ENCODE peak calls at places on chromosomes 4 and X, in eight cellular contexts. One of them, this sample, is unnamed.

GRCh38 chrX:101617211-101618191 is at the start of gene ARMCX6:
- DNase-seq in Panc1: peak
- DNase-seq in tibial artery: peak
- DNase-seq in cardiac muscle cell: peak
- DNase-seq in OCI-LY7: peak
- DNase-seq in bronchial epithelial cell: peak
- DNase-seq in fibroblast of lung: peak
- DNase-seq in fibroblast of mammary gland: peak
- DNase-seq in this sample: peak

GRCh38 chr4:3470244-3471097 is 7.4 kb downstream of the DOK7 start:
- DNase-seq in Panc1: no peak
- DNase-seq in tibial artery: no peak
- DNase-seq in cardiac muscle cell: peak
- DNase-seq in OCI-LY7: no peak
- DNase-seq in bronchial epithelial cell: peak
- DNase-seq in fibroblast of lung: peak
- DNase-seq in fibroblast of mammary gland: peak
- DNase-seq in this sample: peak

GRCh38 chr4:51895158-51895557 is 52.2 kb downstream of the DCUN1D4 start:
- DNase-seq in Panc1: no peak
- DNase-seq in tibial artery: no peak
- DNase-seq in cardiac muscle cell: no peak
- DNase-seq in OCI-LY7: no peak
- DNase-seq in bronchial epithelial cell: no peak
- DNase-seq in fibroblast of lung: no peak
- DNase-seq in fibroblast of mammary gland: no peak
- DNase-seq in this sample: no peak

GRCh38 chrX:13750204-13750603 is 15.7 kb downstream of the OFD1 start:
- DNase-seq in Panc1: no peak
- DNase-seq in tibial artery: no peak
- DNase-seq in cardiac muscle cell: peak
- DNase-seq in OCI-LY7: peak
- DNase-seq in bronchial epithelial cell: peak
- DNase-seq in fibroblast of lung: peak
- DNase-seq in fibroblast of mammary gland: peak
- DNase-seq in this sample: no peak

GRCh38 chr4:92101609-92102231 is 202.0 kb upstream of the GRID2 start:
- DNase-seq in Panc1: no peak
- DNase-seq in tibial artery: no peak
- DNase-seq in cardiac muscle cell: peak
- DNase-seq in OCI-LY7: no peak
- DNase-seq in bronchial epithelial cell: peak
- DNase-seq in fibroblast of lung: peak
- DNase-seq in fibroblast of mammary gland: peak
- DNase-seq in this sample: no peak

GRCh38 chr4:3387943-3388348 is 53.8 kb upstream of the HGFAC start:
- DNase-seq in Panc1: no peak
- DNase-seq in tibial artery: peak
- DNase-seq in cardiac muscle cell: peak
- DNase-seq in OCI-LY7: no peak
- DNase-seq in bronchial epithelial cell: peak
- DNase-seq in fibroblast of lung: peak
- DNase-seq in fibroblast of mammary gland: peak
- DNase-seq in this sample: peak

GRCh38 chrX:81201692-81202412 is at the start of the genes HMGN5 and SH3BGRL:
- DNase-seq in Panc1: peak
- DNase-seq in tibial artery: peak
- DNase-seq in cardiac muscle cell: peak
- DNase-seq in OCI-LY7: peak
- DNase-seq in bronchial epithelial cell: peak
- DNase-seq in fibroblast of lung: peak
- DNase-seq in fibroblast of mammary gland: peak
- DNase-seq in this sample: peak

GRCh38 chr4:137367608-137368007 is 164.7 kb downstream of the PCDH18 start:
- DNase-seq in Panc1: no peak
- DNase-seq in tibial artery: no peak
- DNase-seq in cardiac muscle cell: peak
- DNase-seq in OCI-LY7: no peak
- DNase-seq in bronchial epithelial cell: peak
- DNase-seq in fibroblast of lung: peak
- DNase-seq in fibroblast of mammary gland: peak
- DNase-seq in this sample: peak

GRCh38 chr4:57037982-57038604 is 59.4 kb downstream of the POLR2B start:
- DNase-seq in Panc1: no peak
- DNase-seq in tibial artery: peak
- DNase-seq in cardiac muscle cell: peak
- DNase-seq in OCI-LY7: peak
- DNase-seq in bronchial epithelial cell: no peak
- DNase-seq in fibroblast of lung: no peak
- DNase-seq in fibroblast of mammary gland: peak
- DNase-seq in this sample: no peak

GRCh38 chr4:95505149-95505548 is 43.6 kb downstream of the UNC5C start:
- DNase-seq in Panc1: no peak
- DNase-seq in tibial artery: no peak
- DNase-seq in cardiac muscle cell: peak
- DNase-seq in OCI-LY7: no peak
- DNase-seq in bronchial epithelial cell: no peak
- DNase-seq in fibroblast of lung: peak
- DNase-seq in fibroblast of mammary gland: peak
- DNase-seq in this sample: no peak

GRCh38 chr4:26609398-26609797 is 25.5 kb downstream of the TBC1D19 start:
- DNase-seq in Panc1: no peak
- DNase-seq in tibial artery: no peak
- DNase-seq in cardiac muscle cell: no peak
- DNase-seq in OCI-LY7: no peak
- DNase-seq in bronchial epithelial cell: no peak
- DNase-seq in fibroblast of lung: no peak
- DNase-seq in fibroblast of mammary gland: no peak
- DNase-seq in this sample: no peak

GRCh38 chr4:73676881-73677323 is 56.7 kb upstream of the RASSF6 start:
- DNase-seq in Panc1: no peak
- DNase-seq in tibial artery: no peak
- DNase-seq in cardiac muscle cell: peak
- DNase-seq in OCI-LY7: peak
- DNase-seq in bronchial epithelial cell: peak
- DNase-seq in fibroblast of lung: peak
- DNase-seq in fibroblast of mammary gland: peak
- DNase-seq in this sample: no peak

GRCh38 chr4:183154701-183155391 is 55.8 kb downstream of the WWC2 start:
- DNase-seq in Panc1: no peak
- DNase-seq in tibial artery: no peak
- DNase-seq in cardiac muscle cell: no peak
- DNase-seq in OCI-LY7: no peak
- DNase-seq in bronchial epithelial cell: no peak
- DNase-seq in fibroblast of lung: peak
- DNase-seq in fibroblast of mammary gland: no peak
- DNase-seq in this sample: no peak

GRCh38 chr4:168868044-168868855 is 141.8 kb downstream of the CBR4 start:
- DNase-seq in Panc1: no peak
- DNase-seq in tibial artery: no peak
- DNase-seq in cardiac muscle cell: peak
- DNase-seq in OCI-LY7: no peak
- DNase-seq in bronchial epithelial cell: peak
- DNase-seq in fibroblast of lung: peak
- DNase-seq in fibroblast of mammary gland: peak
- DNase-seq in this sample: peak

GRCh38 chr4:3248178-3248480 is 830 bp upstream of the MSANTD1 start:
- DNase-seq in Panc1: no peak
- DNase-seq in tibial artery: no peak
- DNase-seq in cardiac muscle cell: no peak
- DNase-seq in OCI-LY7: no peak
- DNase-seq in bronchial epithelial cell: no peak
- DNase-seq in fibroblast of lung: no peak
- DNase-seq in fibroblast of mammary gland: no peak
- DNase-seq in this sample: no peak

GRCh38 chr4:1582227-1582626 is 101.9 kb downstream of the FAM53A start:
- DNase-seq in Panc1: no peak
- DNase-seq in tibial artery: no peak
- DNase-seq in cardiac muscle cell: no peak
- DNase-seq in OCI-LY7: no peak
- DNase-seq in bronchial epithelial cell: no peak
- DNase-seq in fibroblast of lung: no peak
- DNase-seq in fibroblast of mammary gland: no peak
- DNase-seq in this sample: no peak

GRCh38 chrX:131763674-131764073 is 219.8 kb downstream of the OR13H1 start:
- DNase-seq in Panc1: peak
- DNase-seq in tibial artery: no peak
- DNase-seq in cardiac muscle cell: no peak
- DNase-seq in OCI-LY7: peak
- DNase-seq in bronchial epithelial cell: no peak
- DNase-seq in fibroblast of lung: peak
- DNase-seq in fibroblast of mammary gland: peak
- DNase-seq in this sample: no peak

GRCh38 chr4:1962980-1963379 is 45.8 kb downstream of the NELFA start:
- DNase-seq in Panc1: no peak
- DNase-seq in tibial artery: no peak
- DNase-seq in cardiac muscle cell: no peak
- DNase-seq in OCI-LY7: no peak
- DNase-seq in bronchial epithelial cell: no peak
- DNase-seq in fibroblast of lung: no peak
- DNase-seq in fibroblast of mammary gland: no peak
- DNase-seq in this sample: no peak

GRCh38 chr4:113756005-113756410 is 5.5 kb downstream of the CAMK2D start:
- DNase-seq in Panc1: no peak
- DNase-seq in tibial artery: no peak
- DNase-seq in cardiac muscle cell: peak
- DNase-seq in OCI-LY7: peak
- DNase-seq in bronchial epithelial cell: peak
- DNase-seq in fibroblast of lung: peak
- DNase-seq in fibroblast of mammary gland: peak
- DNase-seq in this sample: peak

GRCh38 chrX:68710870-68711576 is 63.6 kb downstream of the STARD8 start:
- DNase-seq in Panc1: no peak
- DNase-seq in tibial artery: peak
- DNase-seq in cardiac muscle cell: peak
- DNase-seq in OCI-LY7: peak
- DNase-seq in bronchial epithelial cell: peak
- DNase-seq in fibroblast of lung: peak
- DNase-seq in fibroblast of mammary gland: peak
- DNase-seq in this sample: no peak

GRCh38 chr4:3489451-3489962 is 26.4 kb downstream of the DOK7 start:
- DNase-seq in Panc1: no peak
- DNase-seq in tibial artery: no peak
- DNase-seq in cardiac muscle cell: no peak
- DNase-seq in OCI-LY7: no peak
- DNase-seq in bronchial epithelial cell: no peak
- DNase-seq in fibroblast of lung: no peak
- DNase-seq in fibroblast of mammary gland: no peak
- DNase-seq in this sample: no peak

GRCh38 chr4:125681240-125681639 is 366.5 kb downstream of the FAT4 start:
- DNase-seq in Panc1: no peak
- DNase-seq in tibial artery: no peak
- DNase-seq in cardiac muscle cell: no peak
- DNase-seq in OCI-LY7: no peak
- DNase-seq in bronchial epithelial cell: no peak
- DNase-seq in fibroblast of lung: no peak
- DNase-seq in fibroblast of mammary gland: no peak
- DNase-seq in this sample: no peak

GRCh38 chr4:85734446-85734845 is 259.5 kb downstream of the ARHGAP24 start:
- DNase-seq in Panc1: no peak
- DNase-seq in tibial artery: no peak
- DNase-seq in cardiac muscle cell: peak
- DNase-seq in OCI-LY7: no peak
- DNase-seq in bronchial epithelial cell: peak
- DNase-seq in fibroblast of lung: peak
- DNase-seq in fibroblast of mammary gland: peak
- DNase-seq in this sample: no peak

GRCh38 chrX:154350429-154351182 is 23.8 kb downstream of the FLNA start:
- DNase-seq in Panc1: no peak
- DNase-seq in tibial artery: no peak
- DNase-seq in cardiac muscle cell: peak
- DNase-seq in OCI-LY7: no peak
- DNase-seq in bronchial epithelial cell: no peak
- DNase-seq in fibroblast of lung: no peak
- DNase-seq in fibroblast of mammary gland: no peak
- DNase-seq in this sample: no peak

GRCh38 chrX:103562801-103563200 is 22.5 kb upstream of the TCEAL4 start:
- DNase-seq in Panc1: no peak
- DNase-seq in tibial artery: no peak
- DNase-seq in cardiac muscle cell: no peak
- DNase-seq in OCI-LY7: no peak
- DNase-seq in bronchial epithelial cell: peak
- DNase-seq in fibroblast of lung: no peak
- DNase-seq in fibroblast of mammary gland: peak
- DNase-seq in this sample: no peak

GRCh38 chrX:1468250-1468772 is 15.6 kb upstream of the ASMTL start:
- DNase-seq in Panc1: no peak
- DNase-seq in tibial artery: no peak
- DNase-seq in cardiac muscle cell: no peak
- DNase-seq in OCI-LY7: peak
- DNase-seq in bronchial epithelial cell: no peak
- DNase-seq in fibroblast of lung: peak
- DNase-seq in fibroblast of mammary gland: peak
- DNase-seq in this sample: no peak

GRCh38 chr4:3074078-3074845 is at the start of the genes HTT and HTT-AS:
- DNase-seq in Panc1: peak
- DNase-seq in tibial artery: peak
- DNase-seq in cardiac muscle cell: peak
- DNase-seq in OCI-LY7: peak
- DNase-seq in bronchial epithelial cell: peak
- DNase-seq in fibroblast of lung: peak
- DNase-seq in fibroblast of mammary gland: peak
- DNase-seq in this sample: peak

GRCh38 chr4:143178923-143179322 is 5.8 kb upstream of the USP38 start:
- DNase-seq in Panc1: no peak
- DNase-seq in tibial artery: no peak
- DNase-seq in cardiac muscle cell: no peak
- DNase-seq in OCI-LY7: no peak
- DNase-seq in bronchial epithelial cell: peak
- DNase-seq in fibroblast of lung: no peak
- DNase-seq in fibroblast of mammary gland: no peak
- DNase-seq in this sample: no peak
- TF ChIP-seq CTCF in Panc1: peak
- TF ChIP-seq CTCF in tibial artery: no peak
- TF ChIP-seq CTCF in cardiac muscle cell: no peak
- TF ChIP-seq CTCF in OCI-LY7: no peak
- TF ChIP-seq CTCF in bronchial epithelial cell: peak
- TF ChIP-seq CTCF in fibroblast of lung: no peak
- TF ChIP-seq CTCF in fibroblast of mammary gland: no peak
- TF ChIP-seq CTCF in this sample: no peak

GRCh38 chr4:102343964-102344519 is 1.2 kb downstream of the SLC39A8 start:
- DNase-seq in Panc1: no peak
- DNase-seq in tibial artery: no peak
- DNase-seq in cardiac muscle cell: no peak
- DNase-seq in OCI-LY7: peak
- DNase-seq in bronchial epithelial cell: peak
- DNase-seq in fibroblast of lung: peak
- DNase-seq in fibroblast of mammary gland: peak
- DNase-seq in this sample: no peak
- H3K4me3 ChIP-seq in Panc1: peak
- H3K4me3 ChIP-seq in tibial artery: peak
- H3K4me3 ChIP-seq in cardiac muscle cell: peak
- H3K4me3 ChIP-seq in OCI-LY7: peak
- H3K4me3 ChIP-seq in bronchial epithelial cell: peak
- H3K4me3 ChIP-seq in fibroblast of lung: peak
- H3K4me3 ChIP-seq in fibroblast of mammary gland: peak
- H3K4me3 ChIP-seq in this sample: peak

GRCh38 chr4:184747034-184747830 is 13.3 kb upstream of the CENPU start:
- DNase-seq in Panc1: no peak
- DNase-seq in tibial artery: no peak
- DNase-seq in cardiac muscle cell: no peak
- DNase-seq in OCI-LY7: no peak
- DNase-seq in bronchial epithelial cell: peak
- DNase-seq in fibroblast of lung: no peak
- DNase-seq in fibroblast of mammary gland: no peak
- DNase-seq in this sample: no peak
- TF ChIP-seq CTCF in Panc1: no peak
- TF ChIP-seq CTCF in tibial artery: no peak
- TF ChIP-seq CTCF in cardiac muscle cell: no peak
- TF ChIP-seq CTCF in OCI-LY7: no peak
- TF ChIP-seq CTCF in bronchial epithelial cell: no peak
- TF ChIP-seq CTCF in fibroblast of lung: no peak
- TF ChIP-seq CTCF in fibroblast of mammary gland: no peak
- TF ChIP-seq CTCF in this sample: no peak

GRCh38 chrX:149759824-149760223 is 14.0 kb upstream of the HSFX1 start:
- DNase-seq in Panc1: no peak
- DNase-seq in tibial artery: no peak
- DNase-seq in cardiac muscle cell: no peak
- DNase-seq in OCI-LY7: no peak
- DNase-seq in bronchial epithelial cell: no peak
- DNase-seq in fibroblast of lung: no peak
- DNase-seq in fibroblast of mammary gland: no peak
- DNase-seq in this sample: no peak
- H3K4me3 ChIP-seq in Panc1: no peak
- H3K4me3 ChIP-seq in tibial artery: no peak
- H3K4me3 ChIP-seq in cardiac muscle cell: no peak
- H3K4me3 ChIP-seq in OCI-LY7: no peak
- H3K4me3 ChIP-seq in bronchial epithelial cell: no peak
- H3K4me3 ChIP-seq in fibroblast of lung: no peak
- H3K4me3 ChIP-seq in fibroblast of mammary gland: no peak
- H3K4me3 ChIP-seq in this sample: no peak